ENCODE peak calls at places on chromosomes 11 and 22, in five cellular contexts. One of them, this sample, is unnamed.
A peak's percentile ranks its signal among the peaks of the same experiment; 100 is the strongest.

GRCh38 chr11:2156416-2157182 is 4.4 kb downstream of the INS start:
- DNase-seq in K562: peak; percentile 64
- DNase-seq in AG10803: peak; percentile 25
- DNase-seq in pancreas: peak; percentile 93
- DNase-seq in cardiac muscle cell: peak; percentile 81
- DNase-seq in this sample: peak; percentile 61

GRCh38 chr11:59263225-59263894 is 50.6 kb upstream of the MPEG1 start:
- DNase-seq in K562: no peak
- DNase-seq in AG10803: no peak
- DNase-seq in pancreas: peak; percentile 76
- DNase-seq in cardiac muscle cell: peak; percentile 41
- DNase-seq in this sample: no peak

GRCh38 chr22:18954333-18954732 is 18.2 kb upstream of the PRODH start:
- DNase-seq in K562: peak; percentile 73
- DNase-seq in AG10803: peak; percentile 10
- DNase-seq in pancreas: peak; percentile 90
- DNase-seq in cardiac muscle cell: peak; percentile 79
- DNase-seq in this sample: peak; percentile 61

GRCh38 chr11:128590587-128590986 is 3.2 kb upstream of the ETS1 start:
- DNase-seq in K562: no peak
- DNase-seq in AG10803: no peak
- DNase-seq in pancreas: no peak
- DNase-seq in cardiac muscle cell: no peak
- DNase-seq in this sample: no peak

GRCh38 chr22:46064236-46064965 is 85.9 kb upstream of the PPARA start:
- DNase-seq in K562: no peak
- DNase-seq in AG10803: no peak
- DNase-seq in pancreas: peak; percentile 73
- DNase-seq in cardiac muscle cell: no peak
- DNase-seq in this sample: no peak

GRCh38 chr11:3000032-3000961 is 8.2 kb upstream of the NAP1L4 start:
- DNase-seq in K562: no peak
- DNase-seq in AG10803: no peak
- DNase-seq in pancreas: peak; percentile 90
- DNase-seq in cardiac muscle cell: peak; percentile 68
- DNase-seq in this sample: peak; percentile 39

GRCh38 chr22:28442264-28442950 is 237.2 kb downstream of the TTC28 start:
- DNase-seq in K562: peak; percentile 83
- DNase-seq in AG10803: peak; percentile 77
- DNase-seq in pancreas: peak; percentile 91
- DNase-seq in cardiac muscle cell: peak; percentile 93
- DNase-seq in this sample: peak; percentile 81

GRCh38 chr11:86570020-86570419 is 102.4 kb downstream of the ME3 start:
- DNase-seq in K562: no peak
- DNase-seq in AG10803: no peak
- DNase-seq in pancreas: no peak
- DNase-seq in cardiac muscle cell: peak; percentile 14
- DNase-seq in this sample: no peak

GRCh38 chr11:19790831-19791552 is 78.4 kb downstream of the NAV2 start:
- DNase-seq in K562: no peak
- DNase-seq in AG10803: no peak
- DNase-seq in pancreas: no peak
- DNase-seq in cardiac muscle cell: no peak
- DNase-seq in this sample: no peak

GRCh38 chr11:77506857-77507256 is 33.0 kb upstream of the PAK1 start:
- DNase-seq in K562: peak; percentile 6
- DNase-seq in AG10803: no peak
- DNase-seq in pancreas: no peak
- DNase-seq in cardiac muscle cell: no peak
- DNase-seq in this sample: no peak

GRCh38 chr11:129788278-129788677 is 27.4 kb upstream of the TMEM45B start:
- DNase-seq in K562: no peak
- DNase-seq in AG10803: no peak
- DNase-seq in pancreas: no peak
- DNase-seq in cardiac muscle cell: no peak
- DNase-seq in this sample: no peak

GRCh38 chr22:17974087-17974486 is 50.3 kb downstream of the MICAL3 start:
- DNase-seq in K562: no peak
- DNase-seq in AG10803: peak; percentile 54
- DNase-seq in pancreas: no peak
- DNase-seq in cardiac muscle cell: no peak
- DNase-seq in this sample: peak; percentile 55

GRCh38 chr11:11988862-11989261 is 19.6 kb downstream of the DKK3 start:
- DNase-seq in K562: no peak
- DNase-seq in AG10803: no peak
- DNase-seq in pancreas: no peak
- DNase-seq in cardiac muscle cell: peak; percentile 62
- DNase-seq in this sample: no peak

GRCh38 chr11:31870609-31871309 is 59.6 kb upstream of the PAX6 start:
- DNase-seq in K562: peak; percentile 66
- DNase-seq in AG10803: peak; percentile 28
- DNase-seq in pancreas: peak; percentile 67
- DNase-seq in cardiac muscle cell: peak; percentile 70
- DNase-seq in this sample: peak; percentile 56

GRCh38 chr11:47182380-47182779 is 3.9 kb downstream of the PACSIN3 start:
- DNase-seq in K562: no peak
- DNase-seq in AG10803: no peak
- DNase-seq in pancreas: no peak
- DNase-seq in cardiac muscle cell: no peak
- DNase-seq in this sample: no peak

GRCh38 chr11:63931045-63931444 is 7.8 kb upstream of the NAA40 start:
- DNase-seq in K562: no peak
- DNase-seq in AG10803: no peak
- DNase-seq in pancreas: no peak
- DNase-seq in cardiac muscle cell: no peak
- DNase-seq in this sample: no peak

GRCh38 chr11:13183094-13183825 is 94.3 kb upstream of the BMAL1 start:
- DNase-seq in K562: peak; percentile 31
- DNase-seq in AG10803: peak; percentile 91
- DNase-seq in pancreas: no peak
- DNase-seq in cardiac muscle cell: peak; percentile 40
- DNase-seq in this sample: peak; percentile 78

GRCh38 chr11:115980747-115981475 is 476.7 kb upstream of the CADM1 start:
- DNase-seq in K562: no peak
- DNase-seq in AG10803: no peak
- DNase-seq in pancreas: no peak
- DNase-seq in cardiac muscle cell: no peak
- DNase-seq in this sample: no peak

GRCh38 chr11:115985896-115986295 is 481.7 kb upstream of the CADM1 start:
- DNase-seq in K562: no peak
- DNase-seq in AG10803: no peak
- DNase-seq in pancreas: no peak
- DNase-seq in cardiac muscle cell: no peak
- DNase-seq in this sample: peak; percentile 21

GRCh38 chr11:115982666-115983065 is 478.5 kb upstream of the CADM1 start:
- DNase-seq in K562: no peak
- DNase-seq in AG10803: no peak
- DNase-seq in pancreas: no peak
- DNase-seq in cardiac muscle cell: no peak
- DNase-seq in this sample: no peak

GRCh38 chr11:115981814-115982471 is 477.7 kb upstream of the CADM1 start:
- DNase-seq in K562: no peak
- DNase-seq in AG10803: no peak
- DNase-seq in pancreas: no peak
- DNase-seq in cardiac muscle cell: no peak
- DNase-seq in this sample: no peak

GRCh38 chr11:115984228-115984627 is 480.0 kb upstream of the CADM1 start:
- DNase-seq in K562: no peak
- DNase-seq in AG10803: no peak
- DNase-seq in pancreas: no peak
- DNase-seq in cardiac muscle cell: no peak
- DNase-seq in this sample: no peak
- TF ChIP-seq CTCF in K562: peak; percentile 32
- TF ChIP-seq CTCF in AG10803: no peak
- TF ChIP-seq CTCF in pancreas: no peak
- TF ChIP-seq CTCF in cardiac muscle cell: no peak
- TF ChIP-seq CTCF in this sample: no peak

DNA sequence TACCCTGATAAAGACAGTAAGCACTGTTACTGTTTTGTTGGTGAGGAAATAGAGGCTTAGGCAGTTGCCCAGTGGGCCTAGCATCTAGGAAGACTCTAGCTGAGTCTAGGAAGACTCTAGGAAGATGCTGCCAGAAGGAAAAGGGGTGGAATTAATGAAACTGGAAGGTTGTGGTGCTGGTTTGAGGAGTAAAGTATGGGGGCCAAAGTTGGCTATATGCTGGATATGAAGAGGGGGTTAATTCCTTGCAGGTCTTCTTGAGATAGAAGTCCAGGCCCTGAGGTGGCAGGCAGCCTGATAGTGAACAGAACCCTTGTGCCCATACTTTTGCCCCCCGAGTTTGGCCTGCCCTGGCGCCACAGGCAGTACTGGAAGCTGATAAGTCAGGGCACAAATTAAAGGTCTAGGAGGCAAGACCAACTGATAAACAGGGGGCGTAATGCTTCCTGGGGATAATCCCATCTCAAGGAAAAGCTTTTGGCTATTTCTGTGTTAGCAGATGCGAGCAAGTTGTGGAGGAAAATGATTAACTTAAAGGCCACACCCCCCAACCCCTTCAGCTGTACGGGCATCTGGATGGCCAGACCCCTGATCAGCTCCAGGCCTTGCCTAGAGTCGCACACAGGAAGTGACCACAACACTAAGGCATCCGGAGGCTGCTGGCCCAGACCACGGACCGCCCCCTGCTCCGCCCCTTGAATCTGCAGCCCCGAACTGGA is 3.1 kb downstream of the ILK start:
- DNase-seq in K562: peak; percentile 94
- DNase-seq in AG10803: peak; percentile 92
- DNase-seq in pancreas: peak; percentile 86
- DNase-seq in cardiac muscle cell: peak; percentile 96
- DNase-seq in this sample: peak; percentile 95
- H3K4me3 ChIP-seq in K562: no peak overlapping the region
- H3K4me3 ChIP-seq in AG10803: peak overlapping the region; percentile 46
- H3K4me3 ChIP-seq in pancreas: peak overlapping the region; percentile 93
- H3K4me3 ChIP-seq in cardiac muscle cell: no peak overlapping the region
- H3K4me3 ChIP-seq in this sample: peak overlapping the region; percentile 97

DNA sequence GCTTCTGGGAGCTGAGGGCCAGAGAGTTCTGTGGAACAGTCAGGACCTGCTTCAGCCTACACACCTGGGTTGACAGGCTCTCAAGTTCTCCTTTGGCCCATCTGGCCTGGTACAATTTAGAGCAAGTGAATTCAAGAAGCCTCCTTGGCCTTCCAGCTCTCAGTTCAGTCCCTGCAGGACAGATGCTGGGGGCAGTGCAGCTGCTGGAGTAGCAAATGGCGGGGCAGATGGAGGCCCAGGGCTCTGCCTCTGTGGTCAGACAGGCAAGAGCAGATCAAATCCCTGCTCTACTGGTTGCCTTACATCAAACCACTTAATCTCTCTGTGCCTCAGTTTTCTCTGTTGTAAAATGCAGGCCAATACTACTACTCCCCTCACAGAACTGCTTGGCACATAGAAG is 8.7 kb upstream of the KCNK7 start:
- DNase-seq in K562: no peak
- DNase-seq in AG10803: no peak
- DNase-seq in pancreas: no peak
- DNase-seq in cardiac muscle cell: no peak
- DNase-seq in this sample: no peak
- TF ChIP-seq CTCF in K562: no peak
- TF ChIP-seq CTCF in AG10803: no peak
- TF ChIP-seq CTCF in pancreas: no peak
- TF ChIP-seq CTCF in cardiac muscle cell: no peak
- TF ChIP-seq CTCF in this sample: no peak

GRCh38 chr11:10674440-10674855 is 19.1 kb downstream of the IRAG1 start:
- DNase-seq in K562: no peak
- DNase-seq in AG10803: peak; percentile 21
- DNase-seq in pancreas: no peak
- DNase-seq in cardiac muscle cell: no peak
- DNase-seq in this sample: no peak
- H3K4me3 ChIP-seq in K562: no peak overlapping the region
- H3K4me3 ChIP-seq in AG10803: peak overlapping the region; percentile 23
- H3K4me3 ChIP-seq in pancreas: no peak overlapping the region
- H3K4me3 ChIP-seq in cardiac muscle cell: no peak overlapping the region
- H3K4me3 ChIP-seq in this sample: no peak overlapping the region

GRCh38 chr11:121338536-121338935 is 46.0 kb downstream of the SC5D start:
- DNase-seq in K562: no peak
- DNase-seq in AG10803: no peak
- DNase-seq in pancreas: no peak
- DNase-seq in cardiac muscle cell: no peak
- DNase-seq in this sample: no peak

GRCh38 chr11:121337078-121337477 is 44.5 kb downstream of the SC5D start:
- DNase-seq in K562: no peak
- DNase-seq in AG10803: no peak
- DNase-seq in pancreas: no peak
- DNase-seq in cardiac muscle cell: no peak
- DNase-seq in this sample: no peak

GRCh38 chr11:121336279-121336947 is 43.8 kb downstream of the SC5D start:
- DNase-seq in K562: no peak
- DNase-seq in AG10803: no peak
- DNase-seq in pancreas: no peak
- DNase-seq in cardiac muscle cell: no peak
- DNase-seq in this sample: no peak

GRCh38 chr11:121337740-121338272 is 45.2 kb downstream of the SC5D start:
- DNase-seq in K562: no peak
- DNase-seq in AG10803: no peak
- DNase-seq in pancreas: no peak
- DNase-seq in cardiac muscle cell: no peak
- DNase-seq in this sample: no peak

DNA sequence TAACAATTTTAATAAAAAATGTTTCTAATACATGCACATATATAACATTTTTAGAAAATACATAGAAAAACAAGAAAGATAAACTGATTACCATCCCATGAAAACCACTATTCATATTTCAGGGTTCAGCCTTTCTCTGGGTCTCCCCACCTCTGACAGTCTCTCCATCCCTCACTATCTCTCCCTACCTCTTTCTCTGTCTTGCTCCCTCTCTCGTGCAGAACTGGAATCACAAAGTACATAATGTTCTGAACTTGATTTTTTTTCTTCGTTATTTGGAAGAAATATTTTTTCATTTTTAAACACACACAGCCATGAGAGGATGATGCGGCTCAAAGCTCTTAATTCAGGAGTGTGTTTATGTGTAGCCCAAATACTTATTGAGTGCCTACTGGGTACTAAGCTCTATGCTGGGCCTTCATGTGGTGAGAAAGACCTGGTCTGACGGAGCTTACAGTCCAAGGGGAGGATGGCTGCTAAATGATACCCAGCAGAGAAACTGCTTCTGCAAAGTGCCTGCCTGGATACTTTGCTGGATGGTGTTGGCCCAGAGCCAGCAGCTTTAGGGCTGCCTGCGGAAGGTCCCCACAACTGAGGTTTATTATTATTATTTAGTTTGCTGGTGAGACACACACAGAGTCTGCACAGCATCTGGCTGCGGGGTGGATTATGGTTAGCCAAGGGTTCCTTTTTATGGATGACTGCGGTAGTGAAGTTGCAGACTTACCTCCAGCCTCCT is 42.6 kb downstream of the SC5D start:
- DNase-seq in K562: peak; percentile 3
- DNase-seq in AG10803: peak; percentile 3
- DNase-seq in pancreas: no peak
- DNase-seq in cardiac muscle cell: no peak
- DNase-seq in this sample: no peak
- TF ChIP-seq CTCF in K562: peak; percentile 18
- TF ChIP-seq CTCF in AG10803: peak; percentile 28
- TF ChIP-seq CTCF in pancreas: no peak
- TF ChIP-seq CTCF in cardiac muscle cell: no peak
- TF ChIP-seq CTCF in this sample: peak; percentile 15